ENCODE peak calls at places on chromosomes 1 and 21, in nine cellular contexts. L is heart right ventricle; K is pancreas; P is heart left ventricle; Q is GM06990; F is effector memory CD4-positive, alpha-beta T cell; A is ovary; V is spleen; E is aorta. B is an unnamed sample.

GRCh38 chr1:55378582-55378981 is 163.4 kb upstream of the USP24 start:
- DNase-seq in V (no peak), E (peak; percentile 68), Q (no peak), K (no peak), P (peak; percentile 28), A (no peak), F (no peak), L (no peak), B (peak; percentile 35)

GRCh38 chr1:112307930-112308329 is 88.1 kb upstream of the CTTNBP2NL start:
- DNase-seq in K (no peak), V (no peak), A (no peak), L (no peak), Q (no peak), E (no peak), P (no peak), F (no peak), B (no peak)

GRCh38 chr1:110190282-110190929 is 19.7 kb upstream of the KCNC4 start:
- DNase-seq in E (peak; percentile 70), V (no peak), P (peak; percentile 76), Q (no peak), L (peak; percentile 55), F (no peak), K (peak; percentile 85), A (no peak), B (no peak)

GRCh38 chr1:157580179-157580827 is 17.6 kb downstream of the FCRL4 start:
- DNase-seq in L (peak; percentile 32), Q (no peak), A (no peak), E (no peak), P (no peak), V (no peak), F (no peak), K (no peak), B (peak; percentile 77)

GRCh38 chr21:16879479-16879878 is 633.4 kb upstream of the CXADR start:
- DNase-seq in Q (no peak), A (no peak), E (no peak), P (no peak), L (no peak), V (no peak), K (no peak), F (no peak), B (no peak)

GRCh38 chr1:119080586-119080985 is 59.9 kb downstream of the WARS2 start:
- DNase-seq in P (no peak), F (no peak), L (no peak), E (peak; percentile 54), Q (no peak), K (no peak), V (no peak), A (peak; percentile 23), B (peak; percentile 29)

GRCh38 chr21:26934383-26934782 is 32.5 kb downstream of the ADAMTS5 start:
- DNase-seq in V (peak; percentile 31), L (no peak), F (no peak), A (no peak), E (no peak), P (no peak), Q (no peak), K (peak; percentile 44), B (no peak)

GRCh38 chr1:97071163-97071562 is 349.6 kb downstream of the PTBP2 start:
- DNase-seq in A (no peak), E (no peak), L (no peak), K (no peak), Q (no peak), P (no peak), F (no peak), V (no peak), B (no peak)

GRCh38 chr1:54984126-54984842 is 3.9 kb downstream of the TMEM61 start:
- DNase-seq in E (no peak), V (peak; percentile 40), K (peak; percentile 19), P (no peak), A (no peak), Q (no peak), L (no peak), F (no peak), B (no peak)

GRCh38 chr1:15765495-15766194 is 7.0 kb downstream of the FBLIM1 start:
- DNase-seq in V (no peak), A (no peak), F (no peak), Q (no peak), P (no peak), L (no peak), E (peak; percentile 82), K (peak; percentile 77), B (peak; percentile 97)

GRCh38 chr1:117095237-117095636 is 26.3 kb downstream of the TRIM45 start:
- DNase-seq in P (no peak), K (no peak), Q (no peak), F (no peak), V (no peak), L (no peak), E (no peak), A (no peak), B (no peak)

GRCh38 chr1:106787511-106787910 is 269.0 kb upstream of the PRMT6 start:
- DNase-seq in K (no peak), Q (no peak), L (no peak), F (no peak), V (no peak), P (no peak), A (no peak), E (no peak), B (no peak)

GRCh38 chr1:205444931-205445652 is 10.8 kb downstream of the BLACAT1 start:
- DNase-seq in Q (no peak), F (no peak), P (no peak), E (peak; percentile 87), L (peak; percentile 37), K (no peak), V (no peak), A (peak; percentile 75), B (no peak)

GRCh38 chr1:179550753-179551682 is 24.7 kb downstream of the NPHS2 start:
- DNase-seq in L (no peak), A (no peak), P (no peak), Q (peak; percentile 18), V (no peak), E (no peak), K (no peak), F (no peak), B (peak; percentile 69)

GRCh38 chr1:18945401-18945849 is 11.1 kb downstream of the IFFO2 start:
- DNase-seq in E (no peak), V (no peak), L (peak; percentile 59), F (no peak), A (peak; percentile 43), P (peak; percentile 62), Q (no peak), K (peak; percentile 46), B (no peak)

GRCh38 chr1:183206538-183207117 is 20.6 kb downstream of the LAMC2 start:
- DNase-seq in F (no peak), E (no peak), A (no peak), K (no peak), V (no peak), L (no peak), Q (no peak), P (no peak), B (peak; percentile 50)

DNA sequence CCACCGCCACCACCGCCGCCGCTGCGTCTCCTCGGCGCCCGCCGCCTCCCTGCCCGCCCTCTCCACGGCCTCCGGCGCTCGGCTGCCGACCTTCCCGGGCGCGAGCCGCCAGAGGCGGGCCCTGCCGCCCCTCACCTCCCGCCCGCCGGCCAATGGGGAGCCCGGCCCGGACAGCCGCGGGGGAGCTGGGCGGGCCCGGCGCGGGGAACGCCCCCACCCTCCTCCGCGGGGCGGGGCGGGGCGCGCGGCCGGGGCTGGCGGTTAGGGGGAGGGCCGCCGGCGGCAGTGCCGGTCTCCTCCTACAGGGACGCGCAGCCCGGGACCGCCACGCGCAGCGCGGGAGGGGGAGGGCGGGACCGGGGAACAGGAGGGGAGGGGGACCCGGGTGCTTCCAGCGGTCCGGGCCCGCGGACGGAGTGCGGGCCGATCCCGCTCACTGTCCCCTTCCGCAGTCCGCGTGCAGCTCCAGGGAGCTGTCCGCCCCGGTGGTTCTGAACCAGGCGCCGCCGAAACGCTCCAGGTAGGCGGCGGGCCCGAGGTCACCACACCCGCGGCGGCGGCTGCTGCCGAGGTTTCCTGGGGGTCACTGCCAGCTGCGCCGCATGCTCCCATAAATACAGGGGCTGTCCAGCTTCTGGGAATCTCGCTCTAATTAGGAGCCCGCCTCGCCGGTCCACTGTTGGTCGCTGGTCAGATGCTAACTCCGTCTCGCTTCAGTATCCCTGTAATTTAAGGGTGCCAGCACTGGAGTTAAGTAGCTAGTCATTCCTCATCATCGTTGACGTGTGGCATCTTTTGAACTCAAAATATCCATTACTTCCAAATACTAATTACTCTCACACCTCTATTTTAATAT is at the start of gene PGBD5:
- DNase-seq in F (peak; percentile 2), P (peak; percentile 76), Q (peak; percentile 56), L (peak; percentile 66), K (peak; percentile 94), A (peak; percentile 62), E (peak; percentile 70), V (peak; percentile 84), B (peak; percentile 28)
- H3K4me3 ChIP-seq in F (peak within 1 kb of the TSS; percentile 29), P (peak within 1 kb of the TSS; percentile 28), Q (peak within 1 kb of the TSS; percentile 45), L (peak within 1 kb of the TSS; percentile 59), K (peak within 1 kb of the TSS; percentile 64), A (peak within 1 kb of the TSS; percentile 28), E (peak within 1 kb of the TSS; percentile 73), V (peak within 1 kb of the TSS; percentile 65), B (peak within 1 kb of the TSS; percentile 42)

GRCh38 chr1:11399250-11399649 is 79.7 kb upstream of the DISP3 start:
- DNase-seq in P (no peak), K (no peak), E (no peak), A (no peak), V (no peak), Q (no peak), F (no peak), L (no peak), B (no peak)

GRCh38 chr1:11400567-11400966 is 78.4 kb upstream of the DISP3 start:
- DNase-seq in F (no peak), A (no peak), Q (no peak), K (no peak), P (no peak), E (no peak), L (no peak), V (no peak), B (peak; percentile 21)

GRCh38 chr1:11395616-11396015 is 83.3 kb upstream of the DISP3 start:
- DNase-seq in Q (no peak), P (no peak), F (no peak), L (no peak), V (peak; percentile 47), A (no peak), E (no peak), K (no peak), B (no peak)

GRCh38 chr1:11397151-11397902 is 81.6 kb upstream of the DISP3 start:
- DNase-seq in F (no peak), K (no peak), Q (no peak), V (peak; percentile 48), E (no peak), A (no peak), P (no peak), L (no peak), B (no peak)

GRCh38 chr1:11400155-11400554 is 78.8 kb upstream of the DISP3 start:
- DNase-seq in K (no peak), Q (no peak), A (no peak), E (no peak), F (no peak), V (peak; percentile 41), P (no peak), L (no peak), B (no peak)
- H3K4me3 ChIP-seq in K (no peak overlapping the region), Q (no peak overlapping the region), A (no peak overlapping the region), E (no peak overlapping the region), F (no peak overlapping the region), V (no peak overlapping the region), P (no peak overlapping the region), L (no peak overlapping the region), B (no peak overlapping the region)

GRCh38 chr1:185775505-185775904 is 41.3 kb downstream of the HMCN1 start:
- DNase-seq in A (no peak), K (no peak), Q (no peak), V (no peak), F (no peak), L (no peak), P (no peak), E (no peak), B (no peak)
- H3K4me3 ChIP-seq in A (no peak overlapping the region), K (no peak overlapping the region), Q (no peak overlapping the region), V (no peak overlapping the region), F (no peak overlapping the region), L (no peak overlapping the region), P (no peak overlapping the region), E (no peak overlapping the region), B (no peak overlapping the region)

GRCh38 chr21:37281993-37282392 is 14.9 kb upstream of the VPS26C start:
- DNase-seq in P (no peak), V (no peak), E (no peak), K (no peak), Q (no peak), F (no peak), L (no peak), A (no peak), B (no peak)
- H3K4me3 ChIP-seq in P (no peak overlapping the region), V (no peak overlapping the region), E (no peak overlapping the region), K (no peak overlapping the region), Q (no peak overlapping the region), F (no peak overlapping the region), L (no peak overlapping the region), A (no peak overlapping the region), B (no peak overlapping the region)